ENCODE peak calls at places on chromosomes 4 and X, in seven cellular contexts. V is T-helper 9 cell, S is T-cell, B is astrocyte of the spinal cord, T is kidney, X is NCI-H748 treated with DMSO at 0.1 percent for 48 hours, L is G401. Z is an unnamed sample.

GRCh38 chrX:108361316-108361715 is 76.9 kb downstream of the COL4A6 start:
- DNase-seq in S (no peak), B (peak), T (no peak), X (no peak), L (no peak), V (no peak), Z (no peak)

GRCh38 chr4:188297873-188298272 is 158.6 kb downstream of the TRIML1 start:
- DNase-seq in B (peak), T (no peak), S (no peak), X (no peak), V (no peak), L (no peak), Z (no peak)

GRCh38 chrX:69189972-69190371 is 24.7 kb upstream of the PJA1 start:
- DNase-seq in V (no peak), X (no peak), T (peak), S (no peak), B (no peak), L (no peak), Z (no peak)

GRCh38 chr4:38145741-38146140 is 185.5 kb downstream of the PTTG2 start:
- DNase-seq in B (peak), T (no peak), V (no peak), S (no peak), L (no peak), X (no peak), Z (no peak)

GRCh38 chr4:7094931-7095330 is 27.1 kb upstream of the GRPEL1 start:
- DNase-seq in X (no peak), T (no peak), L (no peak), B (no peak), S (no peak), V (no peak), Z (no peak)

GRCh38 chr4:2834001-2834921 is 9.4 kb upstream of the ADD1 start:
- DNase-seq in X (no peak), L (no peak), S (no peak), T (peak), V (no peak), B (no peak), Z (no peak)

GRCh38 chrX:57286507-57287251 is at the start of gene FAAH2:
- DNase-seq in S (peak), X (peak), B (no peak), T (peak), L (peak), V (peak), Z (peak)

GRCh38 chr4:24878256-24879016 is 34.4 kb downstream of the CCDC149 start:
- DNase-seq in T (no peak), S (no peak), B (no peak), L (no peak), X (no peak), V (no peak), Z (no peak)

GRCh38 chr4:8088966-8089491 is 69.6 kb downstream of the ABLIM2 start:
- DNase-seq in V (no peak), S (no peak), L (no peak), T (peak), B (no peak), X (no peak), Z (no peak)

GRCh38 chr4:52894408-52894807 is 32.3 kb downstream of the RASL11B start:
- DNase-seq in S (no peak), B (peak), L (no peak), T (no peak), X (no peak), V (no peak), Z (no peak)

GRCh38 chr4:169668069-169668721 is 47.8 kb downstream of the CLCN3 start:
- DNase-seq in L (no peak), T (no peak), V (no peak), X (no peak), S (no peak), B (no peak), Z (peak)

GRCh38 chr4:140330311-140330900 is 43.0 kb upstream of the SCOC start:
- DNase-seq in S (no peak), T (no peak), B (peak), L (peak), X (no peak), V (no peak), Z (no peak)

GRCh38 chr4:2771264-2771663 is 15.1 kb upstream of the TNIP2 start:
- DNase-seq in X (no peak), S (no peak), V (no peak), T (no peak), B (no peak), L (no peak), Z (no peak)

GRCh38 chr4:16626945-16627344 is 271.5 kb downstream of the LDB2 start:
- DNase-seq in V (no peak), B (peak), T (no peak), L (no peak), X (no peak), S (no peak), Z (no peak)

GRCh38 chrX:43862434-43862833 is 19.8 kb downstream of the MAOB start:
- DNase-seq in B (no peak), X (no peak), T (no peak), S (no peak), V (no peak), L (no peak), Z (no peak)

GRCh38 chr4:72505314-72505744 is 63.7 kb downstream of the ADAMTS3 start:
- DNase-seq in B (peak), X (no peak), V (no peak), S (no peak), L (peak), T (peak), Z (peak)

GRCh38 chr4:605702-606425 is 19.5 kb upstream of the PDE6B start:
- DNase-seq in B (no peak), L (no peak), S (no peak), T (no peak), X (no peak), V (no peak), Z (no peak)

GRCh38 chrX:37745835-37746234 is 34.0 kb upstream of the CYBB start:
- DNase-seq in B (no peak), S (no peak), V (no peak), L (peak), X (no peak), T (no peak), Z (no peak)

GRCh38 chrX:85052207-85052606 is 48.5 kb downstream of the APOOL start:
- DNase-seq in X (no peak), T (no peak), L (no peak), S (no peak), V (no peak), B (no peak), Z (no peak)

GRCh38 chr4:53702334-53703266 is 111.3 kb upstream of the LNX1 start:
- DNase-seq in L (peak), T (peak), B (peak), V (no peak), X (peak), S (no peak), Z (peak)

GRCh38 chr4:102869569-102870227 is 906 bp downstream of the CISD2 start:
- DNase-seq in B (no peak), V (no peak), L (no peak), S (no peak), T (no peak), X (peak), Z (peak)

GRCh38 chr4:128379860-128380259 is 92.2 kb upstream of the PGRMC2 start:
- DNase-seq in S (no peak), B (peak), X (no peak), V (no peak), L (no peak), T (no peak), Z (no peak)

GRCh38 chr4:17153572-17153971 is 255.1 kb upstream of the LDB2 start:
- DNase-seq in S (no peak), X (no peak), V (no peak), T (no peak), B (no peak), L (no peak), Z (no peak)

GRCh38 chr4:83862471-83862870 is 326.6 kb downstream of the GPAT3 start:
- DNase-seq in X (no peak), L (no peak), T (no peak), V (no peak), B (no peak), S (no peak), Z (no peak)

GRCh38 chrX:139324756-139325155 is 205.8 kb upstream of the F9 start:
- DNase-seq in T (no peak), V (no peak), L (no peak), B (no peak), S (no peak), X (no peak), Z (no peak)

GRCh38 chr4:123573866-123574508 is 177.4 kb downstream of the SPRY1 start:
- DNase-seq in X (no peak), B (no peak), S (no peak), T (no peak), V (no peak), L (no peak), Z (no peak)

GRCh38 chr4:80646061-80646460 is 310.5 kb downstream of the CFAP299 start:
- DNase-seq in V (no peak), B (no peak), T (no peak), S (no peak), X (no peak), L (no peak), Z (no peak)

GRCh38 chrX:48520976-48521352 is 644 bp upstream of the EBP start:
- DNase-seq in S (no peak), L (peak), T (no peak), B (no peak), X (no peak), V (no peak), Z (no peak)

GRCh38 chr4:80989921-80990544 is 40.5 kb upstream of the BMP3 start:
- DNase-seq in S (no peak), B (peak), T (no peak), L (peak), X (peak), V (no peak), Z (peak)

GRCh38 chrX:136525738-136526606 is 6.0 kb upstream of the VGLL1 start:
- DNase-seq in T (peak), V (no peak), B (peak), X (no peak), L (peak), S (no peak), Z (no peak)

GRCh38 chr4:118036336-118036735 is 2.0 kb downstream of the NDST3 start:
- DNase-seq in L (peak), B (no peak), X (peak), T (no peak), V (no peak), S (no peak), Z (no peak)

GRCh38 chrX:76127341-76127740 is 45.5 kb upstream of the PBDC1 start:
- DNase-seq in T (no peak), B (no peak), L (no peak), S (no peak), X (no peak), V (no peak), Z (no peak)

GRCh38 chr4:85798011-85798770 is 323.2 kb downstream of the ARHGAP24 start:
- DNase-seq in V (no peak), S (no peak), X (no peak), L (no peak), T (no peak), B (no peak), Z (no peak)

Z was measured in HuH-7.5.